ENCODE peak calls at places on chromosome 18, in seven cellular contexts. D is upper lobe of right lung, U is left ventricle myocardium inferior, L is psoas muscle, G is neural progenitor cell, P is astrocyte of the spinal cord, Y is brain microvascular endothelial cell. O is an unnamed sample.

GRCh38 chr18:14925281-14925709 is 177.3 kb downstream of the ANKRD30B start:
- DNase-seq in D (no peak), U (no peak), L (no peak), G (no peak), P (peak), Y (no peak), O (no peak)

GRCh38 chr18:49007663-49008062 is 56.9 kb upstream of the SMAD7 start:
- DNase-seq in D (no peak), U (no peak), L (no peak), G (no peak), P (no peak), Y (no peak), O (no peak)

GRCh38 chr18:12857215-12857924 is 26.7 kb downstream of the PTPN2 start:
- DNase-seq in D (no peak), U (no peak), L (no peak), G (no peak), P (no peak), Y (no peak), O (no peak)

GRCh38 chr18:23226930-23227728 is 91.8 kb downstream of the CABLES1 start:
- DNase-seq in D (no peak), U (peak), L (peak), G (no peak), P (peak), Y (peak), O (peak)

GRCh38 chr18:13018379-13018778 is 27.2 kb downstream of the CEP192 start:
- DNase-seq in D (no peak), U (no peak), L (no peak), G (no peak), P (no peak), Y (no peak), O (no peak)

GRCh38 chr18:63207825-63208224 is 111.7 kb downstream of the BCL2 start:
- DNase-seq in D (no peak), U (no peak), L (no peak), G (no peak), P (no peak), Y (no peak), O (no peak)

GRCh38 chr18:58787750-58788149 is 76.9 kb upstream of the ZNF532 start:
- DNase-seq in D (no peak), U (peak), L (no peak), G (no peak), P (no peak), Y (no peak), O (no peak)

GRCh38 chr18:63917831-63918230 is 10.1 kb downstream of the SERPINB10 start:
- DNase-seq in D (no peak), U (no peak), L (no peak), G (no peak), P (no peak), Y (no peak), O (peak)

GRCh38 chr18:36415606-36416005 is 118.1 kb downstream of the FHOD3 start:
- DNase-seq in D (no peak), U (no peak), L (no peak), G (no peak), P (no peak), Y (no peak), O (no peak)

GRCh38 chr18:36420826-36421225 is 123.3 kb downstream of the FHOD3 start:
- DNase-seq in D (no peak), U (no peak), L (no peak), G (no peak), P (peak), Y (no peak), O (no peak)

GRCh38 chr18:36419188-36419912 is 121.8 kb downstream of the FHOD3 start:
- DNase-seq in D (no peak), U (no peak), L (no peak), G (no peak), P (no peak), Y (no peak), O (no peak)

GRCh38 chr18:36424741-36425142 is 127.2 kb downstream of the FHOD3 start:
- DNase-seq in D (no peak), U (no peak), L (no peak), G (no peak), P (no peak), Y (no peak), O (no peak)

DNA sequence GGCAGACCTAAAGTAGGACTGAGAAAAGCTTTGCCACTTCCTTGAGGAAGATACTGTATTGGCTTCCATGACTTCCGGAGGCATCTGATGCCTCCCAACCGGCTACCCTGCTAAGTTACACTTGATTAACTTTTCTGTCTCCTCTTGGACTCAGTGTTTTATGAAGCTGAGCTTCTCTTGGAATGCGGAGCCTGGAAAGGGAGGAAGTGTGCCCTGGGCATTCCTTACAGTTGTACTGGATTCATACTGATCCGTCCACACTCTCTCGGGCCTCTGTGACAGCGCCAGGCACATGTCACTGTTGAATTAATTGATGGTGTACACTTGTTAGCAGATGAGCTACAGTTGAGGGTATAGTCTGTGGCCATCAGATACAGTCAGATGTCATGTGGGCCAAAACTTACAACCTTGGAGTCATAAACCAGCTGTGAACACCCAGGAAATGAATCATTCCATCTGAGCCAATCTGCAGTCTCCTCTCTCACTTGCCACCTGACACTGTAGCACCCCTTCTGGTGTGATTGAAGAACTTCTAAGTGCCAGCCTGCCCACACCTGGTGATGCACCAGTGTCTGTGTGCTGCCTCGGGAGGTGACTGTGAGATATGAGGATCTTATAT is 122.5 kb downstream of the FHOD3 start:
- DNase-seq in D (no peak), U (no peak), L (no peak), G (no peak), P (no peak), Y (no peak), O (no peak)
- TF ChIP-seq CTCF in D (no peak), U (no peak), L (peak), G (no peak), P (no peak), Y (peak), O (no peak)

GRCh38 chr18:32770651-32771168 is 2.1 kb downstream of the KLHL14 start:
- DNase-seq in D (no peak), U (no peak), L (no peak), G (peak), P (no peak), Y (no peak), O (no peak)

GRCh38 chr18:32771169-32771751 is 1.6 kb downstream of the KLHL14 start:
- DNase-seq in D (no peak), U (no peak), L (no peak), G (peak), P (no peak), Y (no peak), O (no peak)

GRCh38 chr18:32773187-32773712 is 427 bp upstream of the KLHL14 start:
- DNase-seq in D (no peak), U (no peak), L (no peak), G (no peak), P (no peak), Y (no peak), O (no peak)

GRCh38 chr18:32772580-32773186 is at the start of gene KLHL14:
- DNase-seq in D (no peak), U (no peak), L (no peak), G (peak), P (no peak), Y (no peak), O (no peak)

GRCh38 chr18:32771871-32772499 is 838 bp downstream of the KLHL14 start:
- DNase-seq in D (no peak), U (no peak), L (no peak), G (peak), P (no peak), Y (no peak), O (no peak)
- H3K4me3 ChIP-seq in D (peak), U (peak), L (peak), G (peak), P (peak), Y (peak), O (no peak)

GRCh38 chr18:79572848-79573451 is 106.7 kb upstream of the CTDP1 start:
- DNase-seq in D (no peak), U (no peak), L (no peak), G (no peak), P (no peak), Y (no peak), O (no peak)
- TF ChIP-seq CTCF in D (no peak), U (no peak), L (no peak), G (no peak), P (no peak), Y (no peak), O (no peak)

DNA sequence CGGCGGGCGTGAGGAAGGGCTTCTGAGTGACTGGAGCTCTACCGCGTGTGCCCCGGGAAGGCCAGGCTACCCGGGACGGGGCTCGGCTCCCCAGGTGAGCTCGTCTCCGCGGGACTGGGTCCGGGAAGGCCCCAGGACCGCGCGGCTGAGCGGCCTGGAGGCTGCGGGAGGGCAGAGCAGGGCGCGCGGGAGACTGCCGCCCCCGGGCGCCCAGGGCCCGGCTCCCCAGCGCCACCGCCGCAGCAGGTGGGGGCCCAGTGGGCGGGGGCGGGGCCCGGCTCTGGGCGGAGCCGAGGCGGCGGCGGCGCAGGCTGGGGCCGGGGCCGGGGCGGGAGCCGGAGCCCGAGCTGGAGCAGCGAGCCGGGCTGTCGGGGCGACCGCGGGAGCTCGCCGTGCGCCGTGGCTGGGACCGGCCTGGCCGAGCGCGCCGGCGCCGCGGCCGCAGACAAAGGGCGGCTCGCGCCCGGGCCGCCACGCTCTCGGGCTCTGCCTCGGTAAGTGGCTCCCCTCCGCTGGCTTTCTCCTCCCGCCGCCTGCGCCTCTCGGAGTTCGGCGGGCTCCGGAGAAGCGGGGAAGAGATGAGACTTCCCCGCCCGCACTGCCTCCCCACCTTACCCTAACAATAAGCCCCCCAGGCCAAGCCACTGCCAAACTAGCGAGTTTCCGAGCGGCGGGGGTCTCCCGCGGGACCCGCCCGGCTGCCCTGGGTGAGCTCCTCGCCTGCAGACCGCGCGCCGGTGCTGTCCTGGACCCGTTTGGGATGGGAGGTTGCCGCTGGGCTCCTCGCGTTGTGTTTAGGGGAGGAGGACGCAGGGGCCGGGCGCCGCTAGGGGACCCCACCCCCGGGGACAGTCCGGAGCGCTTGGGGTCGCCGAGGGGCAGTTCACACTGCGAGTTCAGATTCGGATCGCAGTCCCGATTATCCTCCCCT is at the start of gene MAPK4:
- DNase-seq in D (peak), U (peak), L (peak), G (peak), P (peak), Y (no peak), O (peak)
- H3K4me3 ChIP-seq in D (peak), U (peak), L (peak), G (peak), P (peak), Y (peak), O (peak)

GRCh38 chr18:32669549-32670165 is 103.2 kb downstream of the KLHL14 start:
- DNase-seq in D (no peak), U (no peak), L (no peak), G (no peak), P (no peak), Y (no peak), O (no peak)
- TF ChIP-seq CTCF in D (no peak), U (no peak), L (no peak), G (peak), P (peak), Y (peak), O (peak)

DNA sequence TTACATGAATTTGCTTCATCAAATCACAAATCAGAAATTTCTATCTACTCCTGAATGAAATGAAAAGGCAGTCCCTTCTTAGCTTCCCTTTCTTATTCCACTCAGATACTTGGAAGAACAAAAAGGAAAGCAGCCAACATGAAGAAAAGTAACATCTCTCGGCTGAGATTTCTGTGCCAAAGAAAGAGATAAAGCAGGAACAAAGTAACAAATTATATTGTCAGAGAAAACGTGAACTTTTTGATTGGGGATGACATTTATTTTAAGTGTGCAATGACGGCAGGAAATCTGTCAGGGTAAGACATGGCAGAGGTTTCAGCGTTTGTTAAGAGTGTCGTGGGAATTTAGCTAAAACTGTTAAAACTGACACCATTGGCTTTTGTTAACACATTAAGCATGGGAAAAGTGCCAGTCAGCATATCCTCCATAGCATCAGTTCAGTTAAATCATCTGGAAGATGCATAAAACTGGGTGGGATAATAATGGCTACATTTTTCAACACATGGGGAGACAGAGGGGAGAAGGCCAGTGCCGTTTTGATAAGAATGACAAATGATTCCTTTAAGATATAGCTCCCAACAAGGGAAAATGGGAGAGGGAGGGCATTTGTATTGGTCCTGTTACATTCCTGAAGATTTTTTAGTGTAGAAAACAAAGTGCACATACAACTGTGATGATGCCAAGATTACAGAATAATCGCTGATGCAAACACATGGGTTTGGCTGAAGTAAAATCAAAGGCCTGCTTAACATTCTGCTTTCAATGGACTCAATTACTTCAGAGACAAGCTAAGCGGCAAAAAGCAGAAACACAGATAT is 211.6 kb downstream of the ZNF521 start:
- DNase-seq in D (no peak), U (no peak), L (no peak), G (no peak), P (no peak), Y (no peak), O (no peak)
- H3K4me3 ChIP-seq in D (no peak), U (no peak), L (no peak), G (no peak), P (no peak), Y (no peak), O (no peak)

DNA sequence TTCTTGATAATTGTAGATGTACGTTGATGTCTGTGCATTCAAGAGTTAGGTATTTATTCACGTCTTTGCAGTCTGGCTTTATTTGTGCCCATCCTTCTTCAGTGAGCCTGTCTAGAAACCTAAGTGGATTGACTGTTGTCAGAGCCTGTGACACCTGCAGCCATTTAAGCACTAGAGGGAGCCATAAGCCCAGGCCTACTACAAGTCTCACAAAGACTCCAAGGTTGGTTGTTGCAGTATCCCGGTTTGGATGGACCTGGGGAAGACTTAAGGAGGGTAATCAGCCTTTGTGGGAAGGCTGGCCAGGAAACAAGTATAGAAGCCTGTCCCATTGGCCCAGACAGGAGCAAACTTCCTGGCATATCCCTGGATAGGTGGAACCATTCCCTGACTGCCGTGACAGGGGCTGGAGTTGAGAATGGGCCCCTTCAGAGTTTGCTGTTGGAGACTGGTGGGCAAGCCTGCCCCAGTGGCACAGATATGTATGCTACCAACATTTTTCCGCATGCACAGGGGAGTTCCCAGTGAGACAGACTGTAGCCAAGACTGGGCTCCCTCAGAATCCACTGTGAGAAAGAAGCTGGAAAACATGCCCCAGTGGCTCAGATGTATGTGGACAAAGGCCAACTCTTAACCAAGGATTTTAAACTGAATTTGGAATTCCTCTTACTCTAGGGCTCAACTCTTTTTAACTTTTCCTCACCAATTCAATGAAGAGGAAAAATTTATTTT is 9.3 kb upstream of the LRRC30 start:
- DNase-seq in D (no peak), U (no peak), L (no peak), G (peak), P (peak), Y (peak), O (peak)
- TF ChIP-seq CTCF in D (peak), U (peak), L (peak), G (peak), P (peak), Y (peak), O (peak)

GRCh38 chr18:36843784-36844183 is 14.9 kb downstream of the KIAA1328 start:
- DNase-seq in D (no peak), U (no peak), L (no peak), G (no peak), P (no peak), Y (no peak), O (peak)
- H3K4me3 ChIP-seq in D (peak), U (no peak), L (no peak), G (no peak), P (no peak), Y (no peak), O (peak)

GRCh38 chr18:35948080-35948479 is 24.4 kb upstream of the RMP24 start:
- DNase-seq in D (no peak), U (no peak), L (no peak), G (no peak), P (no peak), Y (no peak), O (no peak)

GRCh38 chr18:35949903-35950627 is 22.4 kb upstream of the RMP24 start:
- DNase-seq in D (peak), U (peak), L (peak), G (peak), P (peak), Y (peak), O (peak)

GRCh38 chr18:35953688-35954087 is 18.8 kb upstream of the RMP24 start:
- DNase-seq in D (no peak), U (no peak), L (no peak), G (no peak), P (no peak), Y (no peak), O (no peak)

GRCh38 chr18:35949090-35949489 is 23.4 kb upstream of the RMP24 start:
- DNase-seq in D (no peak), U (no peak), L (no peak), G (no peak), P (no peak), Y (no peak), O (no peak)

GRCh38 chr18:35950628-35950982 is 21.9 kb upstream of the RMP24 start:
- DNase-seq in D (no peak), U (no peak), L (no peak), G (no peak), P (no peak), Y (no peak), O (no peak)
- TF ChIP-seq CTCF in D (no peak), U (peak), L (no peak), G (no peak), P (no peak), Y (no peak), O (no peak)

GRCh38 chr18:50817898-50818250 is 1.9 kb downstream of the MRO start:
- DNase-seq in D (no peak), U (no peak), L (no peak), G (no peak), P (peak), Y (no peak), O (peak)

GRCh38 chr18:50819727-50820378 is at the start of gene MRO:
- DNase-seq in D (peak), U (peak), L (peak), G (peak), P (peak), Y (peak), O (peak)

GRCh38 chr18:50816767-50817166 is 3.0 kb downstream of the MRO start:
- DNase-seq in D (no peak), U (no peak), L (no peak), G (peak), P (peak), Y (no peak), O (no peak)

GRCh38 chr18:50820901-50821520 is 1.2 kb upstream of the MRO start:
- DNase-seq in D (no peak), U (no peak), L (no peak), G (no peak), P (no peak), Y (no peak), O (no peak)

GRCh38 chr18:50819027-50819726 is 639 bp downstream of the MRO start:
- DNase-seq in D (peak), U (peak), L (peak), G (peak), P (peak), Y (no peak), O (peak)
- H3K4me3 ChIP-seq in D (peak), U (peak), L (peak), G (peak), P (peak), Y (peak), O (peak)

O was measured in fibroblast of villous mesenchyme.